ENCODE peak calls at places on chromosomes 16 and 17, in seven cellular contexts. D is stimulated activated CD8-positive, alpha-beta memory T cell treated with anti-CD3 and anti-CD28 coated beads, Interleukin-4, amount 100 ng/mL, for 24 hours; U is naive B cell; Y is dorsolateral prefrontal cortex; V is lower leg skin; N is mammary epithelial cell; L is PC-9. X is an unnamed sample.

GRCh38 chr16:7086842-7087616 is 245.6 kb upstream of the RBFOX1 start:
- DNase-seq in D (no peak), U (no peak), Y (peak), V (no peak), N (no peak), L (no peak), X (no peak)

GRCh38 chr17:15332338-15332737 is 9.1 kb downstream of the TEKT3 start:
- DNase-seq in D (no peak), U (no peak), Y (no peak), V (no peak), N (no peak), L (no peak), X (no peak)

GRCh38 chr17:5019475-5019956 is 15.7 kb downstream of the SLC52A1 start:
- DNase-seq in D (peak), U (peak), Y (no peak), V (no peak), N (no peak), L (no peak), X (no peak)

GRCh38 chr16:70437017-70437581 is 1.8 kb downstream of the ST3GAL2 start:
- DNase-seq in D (no peak), U (no peak), Y (no peak), V (no peak), N (no peak), L (no peak), X (no peak)

GRCh38 chr17:13545941-13546340 is 55.8 kb downstream of the HS3ST3A1 start:
- DNase-seq in D (no peak), U (no peak), Y (no peak), V (no peak), N (no peak), L (no peak), X (no peak)

GRCh38 chr17:42289863-42290165 is 1.5 kb downstream of the STAT5A start:
- DNase-seq in D (peak), U (no peak), Y (no peak), V (no peak), N (no peak), L (no peak), X (no peak)

GRCh38 chr17:60535382-60536279 is 9.6 kb upstream of the APPBP2 start:
- DNase-seq in D (no peak), U (no peak), Y (no peak), V (no peak), N (no peak), L (no peak), X (no peak)

GRCh38 chr17:4720787-4721186 is 10.4 kb downstream of the ARRB2 start:
- DNase-seq in D (no peak), U (no peak), Y (no peak), V (no peak), N (no peak), L (no peak), X (no peak)

GRCh38 chr16:21626659-21627277 is 25.6 kb downstream of the IGSF6 start:
- DNase-seq in D (no peak), U (no peak), Y (no peak), V (peak), N (peak), L (peak), X (no peak)

GRCh38 chr16:84703671-84704070 is 3.9 kb downstream of the USP10 start:
- DNase-seq in D (no peak), U (no peak), Y (no peak), V (no peak), N (no peak), L (no peak), X (no peak)

GRCh38 chr16:67277294-67277998 is 1.9 kb upstream of the PLEKHG4 start:
- DNase-seq in D (no peak), U (no peak), Y (no peak), V (peak), N (peak), L (peak), X (no peak)

X was measured in cardiac septum.